ENCODE peak calls at places on chromosome 6, in nine cellular contexts. K is ovary, N is cardiac septum, D is AG20443, V is kidney glomerular epithelial cell, U is NCI-H446, A is NCI-H1105 treated with DMSO at 0.1 percent for 48 hours, C is cardiac fibroblast, X is HCT116. T is an unnamed sample.

GRCh38 chr6:4647414-4648365 is 128.5 kb upstream of the CDYL start:
- DNase-seq in K (peak; percentile 66), N (peak; percentile 88), D (peak; percentile 89), V (peak; percentile 65), U (peak; percentile 59), A (peak; percentile 56), C (peak; percentile 86), X (peak; percentile 74), T (no peak)

GRCh38 chr6:141326426-141326825 is 806.3 kb upstream of the GJE1 start:
- DNase-seq in K (no peak), N (no peak), D (peak; percentile 86), V (peak; percentile 94), U (no peak), A (no peak), C (peak; percentile 94), X (peak; percentile 98), T (peak; percentile 26)

GRCh38 chr6:45808041-45808440 is 207.6 kb downstream of the CLIC5 start:
- DNase-seq in K (no peak), N (no peak), D (no peak), V (no peak), U (no peak), A (no peak), C (no peak), X (no peak), T (no peak)

GRCh38 chr6:128155826-128156225 is 255.0 kb upstream of the THEMIS start:
- DNase-seq in K (no peak), N (no peak), D (no peak), V (no peak), U (no peak), A (no peak), C (no peak), X (no peak), T (no peak)

GRCh38 chr6:95576621-95577316 is 566 bp upstream of the MANEA start:
- DNase-seq in K (no peak), N (no peak), D (no peak), V (peak; percentile 36), U (no peak), A (peak; percentile 50), C (peak; percentile 37), X (no peak), T (no peak)

GRCh38 chr6:118565317-118565960 is 17.3 kb downstream of the PLN start:
- DNase-seq in K (no peak), N (no peak), D (no peak), V (peak; percentile 26), U (peak; percentile 49), A (peak; percentile 63), C (no peak), X (peak; percentile 18), T (no peak)

GRCh38 chr6:31762878-31763616 is 591 bp downstream of the SAPCD1 start:
- DNase-seq in K (no peak), N (no peak), D (no peak), V (no peak), U (no peak), A (no peak), C (no peak), X (no peak), T (no peak)

GRCh38 chr6:35474978-35475570 is 6.9 kb downstream of the RPL10A start:
- DNase-seq in K (no peak), N (no peak), D (no peak), V (no peak), U (no peak), A (no peak), C (no peak), X (no peak), T (no peak)

GRCh38 chr6:69880570-69880969 is 14.2 kb downstream of the COL19A1 start:
- DNase-seq in K (no peak), N (no peak), D (no peak), V (no peak), U (no peak), A (no peak), C (no peak), X (no peak), T (no peak)

GRCh38 chr6:10976571-10976970 is 67.5 kb downstream of the ELOVL2 start:
- DNase-seq in K (no peak), N (no peak), D (peak; percentile 44), V (no peak), U (no peak), A (no peak), C (no peak), X (no peak), T (no peak)

GRCh38 chr6:165146456-165146855 is 162.9 kb downstream of the C6orf118 start:
- DNase-seq in K (no peak), N (no peak), D (no peak), V (no peak), U (no peak), A (no peak), C (no peak), X (no peak), T (no peak)

GRCh38 chr6:147322299-147323162 is 118.3 kb downstream of the STXBP5 start:
- DNase-seq in K (no peak), N (no peak), D (peak; percentile 26), V (no peak), U (no peak), A (no peak), C (peak; percentile 56), X (no peak), T (no peak)

GRCh38 chr6:14088600-14089168 is 28.9 kb upstream of the CD83 start:
- DNase-seq in K (no peak), N (no peak), D (no peak), V (no peak), U (no peak), A (no peak), C (no peak), X (no peak), T (no peak)

GRCh38 chr6:168217216-168217879 is 102.2 kb downstream of the DACT2 start:
- DNase-seq in K (no peak), N (no peak), D (no peak), V (no peak), U (no peak), A (no peak), C (no peak), X (no peak), T (no peak)

GRCh38 chr6:48826884-48827701 is 636.0 kb downstream of the MMUT start:
- DNase-seq in K (no peak), N (no peak), D (peak; percentile 67), V (peak; percentile 82), U (no peak), A (no peak), C (peak; percentile 92), X (peak; percentile 99), T (no peak)

GRCh38 chr6:68709091-68709490 is 74.0 kb downstream of the ADGRB3 start:
- DNase-seq in K (no peak), N (no peak), D (no peak), V (no peak), U (no peak), A (no peak), C (no peak), X (no peak), T (no peak)

GRCh38 chr6:2978923-2979322 is 7.6 kb upstream of the SERPINB6 start:
- DNase-seq in K (no peak), N (no peak), D (no peak), V (no peak), U (no peak), A (no peak), C (no peak), X (no peak), T (no peak)

GRCh38 chr6:28943557-28944411 is 20.0 kb upstream of the TRIM27 start:
- DNase-seq in K (peak; percentile 63), N (peak; percentile 79), D (peak; percentile 70), V (peak; percentile 76), U (peak; percentile 87), A (peak; percentile 80), C (peak; percentile 82), X (no peak), T (peak; percentile 49)

GRCh38 chr6:131519670-131520436 is 53.2 kb upstream of the ARG1 start:
- DNase-seq in K (no peak), N (no peak), D (peak; percentile 59), V (peak; percentile 40), U (peak; percentile 38), A (peak; percentile 27), C (peak; percentile 58), X (peak; percentile 40), T (no peak)

GRCh38 chr6:147154454-147154853 is 49.8 kb upstream of the STXBP5 start:
- DNase-seq in K (no peak), N (no peak), D (peak; percentile 37), V (no peak), U (no peak), A (no peak), C (peak; percentile 30), X (no peak), T (no peak)

GRCh38 chr6:43263314-43264178 is 20.3 kb downstream of the TTBK1 start:
- DNase-seq in K (no peak), N (peak; percentile 91), D (peak; percentile 95), V (peak; percentile 44), U (peak; percentile 73), A (no peak), C (peak; percentile 79), X (peak; percentile 51), T (peak; percentile 53)

GRCh38 chr6:96520039-96520850 is 1.4 kb upstream of the UFL1 start:
- DNase-seq in K (no peak), N (no peak), D (no peak), V (peak; percentile 57), U (no peak), A (no peak), C (peak; percentile 15), X (peak; percentile 86), T (no peak)

GRCh38 chr6:85637579-85637978 is 5.1 kb downstream of the SYNCRIP start:
- DNase-seq in K (no peak), N (no peak), D (no peak), V (no peak), U (no peak), A (peak; percentile 15), C (no peak), X (no peak), T (no peak)

GRCh38 chr6:88650029-88650619 is 313.3 kb downstream of the RNGTT start:
- DNase-seq in K (no peak), N (no peak), D (peak; percentile 55), V (no peak), U (no peak), A (no peak), C (peak; percentile 60), X (no peak), T (no peak)

GRCh38 chr6:16999486-17000436 is 102.1 kb upstream of the STMND1 start:
- DNase-seq in K (no peak), N (no peak), D (peak; percentile 80), V (no peak), U (peak; percentile 47), A (no peak), C (peak; percentile 74), X (no peak), T (no peak)

GRCh38 chr6:13576017-13576416 is 1.6 kb downstream of the SIRT5 start:
- DNase-seq in K (no peak), N (no peak), D (no peak), V (no peak), U (no peak), A (no peak), C (no peak), X (no peak), T (no peak)

GRCh38 chr6:79079425-79080130 is 1.5 kb upstream of the PHIP start:
- DNase-seq in K (no peak), N (no peak), D (no peak), V (no peak), U (peak; percentile 3), A (peak; percentile 41), C (peak; percentile 43), X (no peak), T (no peak)

GRCh38 chr6:80165819-80166218 is 59.3 kb downstream of the BCKDHB start:
- DNase-seq in K (no peak), N (no peak), D (no peak), V (no peak), U (no peak), A (no peak), C (no peak), X (no peak), T (no peak)

GRCh38 chr6:42689371-42689770 is 33.0 kb downstream of the PRPH2 start:
- DNase-seq in K (no peak), N (no peak), D (no peak), V (peak; percentile 16), U (no peak), A (no peak), C (no peak), X (no peak), T (no peak)

GRCh38 chr6:163346529-163346961 is 68.0 kb upstream of the QKI start:
- DNase-seq in K (no peak), N (no peak), D (no peak), V (no peak), U (no peak), A (no peak), C (no peak), X (no peak), T (no peak)

GRCh38 chr6:193773-194310 is 98.4 kb upstream of the DUSP22 start:
- DNase-seq in K (no peak), N (no peak), D (no peak), V (no peak), U (no peak), A (no peak), C (no peak), X (no peak), T (peak; percentile 21)